ENCODE peak calls at places on chromosomes 2 and 18, in seven cellular contexts. One of them, this sample, is unnamed. For H3K4me1 and H3K27me3, the result is how much of the 10 kb centered on the place peaks cover.

GRCh38 chr2:218081695-218082094 is 12.6 kb downstream of the RUFY4 start:
- DNase-seq in uterus: no peak
- DNase-seq in endodermal cell: peak
- DNase-seq in cardiac muscle cell: no peak
- DNase-seq in fibroblast of lung: peak
- DNase-seq in MM.1S: no peak
- DNase-seq in psoas muscle: no peak
- DNase-seq in this sample: no peak

GRCh38 chr2:46804794-46805193 is 110.8 kb downstream of the MCFD2 start:
- DNase-seq in fibroblast of lung: peak
- DNase-seq in cardiac muscle cell: no peak
- DNase-seq in uterus: no peak
- DNase-seq in endodermal cell: no peak
- DNase-seq in MM.1S: no peak
- DNase-seq in psoas muscle: no peak
- DNase-seq in this sample: no peak

GRCh38 chr2:157363612-157364101 is 38.0 kb upstream of the ERMN start:
- DNase-seq in uterus: no peak
- DNase-seq in cardiac muscle cell: no peak
- DNase-seq in psoas muscle: no peak
- DNase-seq in MM.1S: peak
- DNase-seq in endodermal cell: no peak
- DNase-seq in fibroblast of lung: no peak
- DNase-seq in this sample: peak

GRCh38 chr2:85506768-85507181 is 32.2 kb upstream of the MAT2A start:
- DNase-seq in cardiac muscle cell: no peak
- DNase-seq in psoas muscle: no peak
- DNase-seq in MM.1S: no peak
- DNase-seq in fibroblast of lung: peak
- DNase-seq in endodermal cell: no peak
- DNase-seq in uterus: no peak
- DNase-seq in this sample: no peak

GRCh38 chr2:164719996-164720941 is 99.0 kb upstream of the GRB14 start:
- DNase-seq in MM.1S: no peak
- DNase-seq in cardiac muscle cell: no peak
- DNase-seq in fibroblast of lung: no peak
- DNase-seq in psoas muscle: no peak
- DNase-seq in endodermal cell: no peak
- DNase-seq in uterus: no peak
- DNase-seq in this sample: peak

GRCh38 chr2:127568128-127568527 is 32.6 kb downstream of the MYO7B start:
- DNase-seq in cardiac muscle cell: no peak
- DNase-seq in MM.1S: no peak
- DNase-seq in uterus: no peak
- DNase-seq in psoas muscle: no peak
- DNase-seq in fibroblast of lung: no peak
- DNase-seq in endodermal cell: peak
- DNase-seq in this sample: no peak

GRCh38 chr2:70768585-70769085 is 635 bp upstream of the ADD2 start:
- DNase-seq in cardiac muscle cell: no peak
- DNase-seq in MM.1S: no peak
- DNase-seq in uterus: no peak
- DNase-seq in psoas muscle: no peak
- DNase-seq in endodermal cell: peak
- DNase-seq in fibroblast of lung: no peak
- DNase-seq in this sample: no peak

GRCh38 chr18:21444465-21445023 is 156.0 kb downstream of the ESCO1 start:
- DNase-seq in uterus: no peak
- DNase-seq in MM.1S: peak
- DNase-seq in fibroblast of lung: peak
- DNase-seq in cardiac muscle cell: peak
- DNase-seq in psoas muscle: no peak
- DNase-seq in endodermal cell: peak
- DNase-seq in this sample: peak

GRCh38 chr2:235026137-235026536 is 74.3 kb downstream of the SH3BP4 start:
- DNase-seq in fibroblast of lung: peak
- DNase-seq in cardiac muscle cell: no peak
- DNase-seq in uterus: no peak
- DNase-seq in MM.1S: no peak
- DNase-seq in psoas muscle: no peak
- DNase-seq in endodermal cell: peak
- DNase-seq in this sample: peak

GRCh38 chr2:212330263-212330662 is 208.3 kb downstream of the ERBB4 start:
- DNase-seq in endodermal cell: peak
- DNase-seq in MM.1S: no peak
- DNase-seq in fibroblast of lung: no peak
- DNase-seq in psoas muscle: no peak
- DNase-seq in cardiac muscle cell: no peak
- DNase-seq in uterus: no peak
- DNase-seq in this sample: no peak

GRCh38 chr2:18413794-18414396 is 146.6 kb downstream of the RDH14 start:
- DNase-seq in uterus: peak
- DNase-seq in MM.1S: no peak
- DNase-seq in psoas muscle: no peak
- DNase-seq in cardiac muscle cell: no peak
- DNase-seq in endodermal cell: no peak
- DNase-seq in fibroblast of lung: peak
- DNase-seq in this sample: peak

GRCh38 chr2:2960817-2961216 is 416.8 kb downstream of the EIPR1 start:
- DNase-seq in uterus: no peak
- DNase-seq in cardiac muscle cell: no peak
- DNase-seq in endodermal cell: no peak
- DNase-seq in fibroblast of lung: no peak
- DNase-seq in MM.1S: no peak
- DNase-seq in psoas muscle: no peak
- DNase-seq in this sample: no peak

GRCh38 chr2:106366145-106366544 is 102.1 kb downstream of the RGPD3 start:
- DNase-seq in fibroblast of lung: no peak
- DNase-seq in psoas muscle: no peak
- DNase-seq in uterus: no peak
- DNase-seq in endodermal cell: no peak
- DNase-seq in MM.1S: no peak
- DNase-seq in cardiac muscle cell: peak
- DNase-seq in this sample: no peak

GRCh38 chr2:110816404-110817365 is 84.3 kb downstream of the ACOXL start:
- DNase-seq in psoas muscle: peak
- DNase-seq in endodermal cell: no peak
- DNase-seq in MM.1S: peak
- DNase-seq in uterus: no peak
- DNase-seq in cardiac muscle cell: no peak
- DNase-seq in fibroblast of lung: no peak
- DNase-seq in this sample: peak

GRCh38 chr2:200308001-200308400 is 1.5 kb downstream of the SPATS2L start:
- DNase-seq in uterus: no peak
- DNase-seq in cardiac muscle cell: no peak
- DNase-seq in psoas muscle: no peak
- DNase-seq in endodermal cell: no peak
- DNase-seq in fibroblast of lung: peak
- DNase-seq in MM.1S: peak
- DNase-seq in this sample: no peak

GRCh38 chr2:169330555-169330889 is 31.8 kb downstream of the LRP2 start:
- DNase-seq in cardiac muscle cell: no peak
- DNase-seq in fibroblast of lung: no peak
- DNase-seq in MM.1S: no peak
- DNase-seq in endodermal cell: no peak
- DNase-seq in uterus: no peak
- DNase-seq in psoas muscle: no peak
- DNase-seq in this sample: no peak

GRCh38 chr2:84302513-84303412 is 156.3 kb downstream of the SUCLG1 start:
- DNase-seq in psoas muscle: no peak
- DNase-seq in endodermal cell: peak
- DNase-seq in uterus: no peak
- DNase-seq in cardiac muscle cell: peak
- DNase-seq in MM.1S: peak
- DNase-seq in fibroblast of lung: peak
- DNase-seq in this sample: peak

GRCh38 chr2:188456114-188456909 is 164.6 kb downstream of the GULP1 start:
- DNase-seq in fibroblast of lung: no peak
- DNase-seq in MM.1S: no peak
- DNase-seq in endodermal cell: peak
- DNase-seq in cardiac muscle cell: no peak
- DNase-seq in uterus: no peak
- DNase-seq in psoas muscle: no peak
- DNase-seq in this sample: no peak

GRCh38 chr2:121626777-121627524 is 22.3 kb downstream of the CLASP1 start:
- DNase-seq in uterus: peak
- DNase-seq in fibroblast of lung: peak
- DNase-seq in endodermal cell: no peak
- DNase-seq in cardiac muscle cell: no peak
- DNase-seq in MM.1S: no peak
- DNase-seq in psoas muscle: peak
- DNase-seq in this sample: no peak

GRCh38 chr18:11163668-11164067 is 14.3 kb upstream of the PIEZO2 start:
- DNase-seq in MM.1S: no peak
- DNase-seq in fibroblast of lung: peak
- DNase-seq in endodermal cell: peak
- DNase-seq in psoas muscle: no peak
- DNase-seq in uterus: no peak
- DNase-seq in cardiac muscle cell: peak
- DNase-seq in this sample: no peak

GRCh38 chr2:47486858-47487497 is 84.0 kb downstream of the MSH2 start:
- DNase-seq in uterus: no peak
- DNase-seq in fibroblast of lung: no peak
- DNase-seq in endodermal cell: no peak
- DNase-seq in MM.1S: no peak
- DNase-seq in cardiac muscle cell: peak
- DNase-seq in psoas muscle: no peak
- DNase-seq in this sample: no peak

GRCh38 chr2:199660167-199660566 is 190.8 kb downstream of the FTCDNL1 start:
- DNase-seq in uterus: no peak
- DNase-seq in endodermal cell: no peak
- DNase-seq in fibroblast of lung: no peak
- DNase-seq in MM.1S: no peak
- DNase-seq in psoas muscle: no peak
- DNase-seq in cardiac muscle cell: no peak
- DNase-seq in this sample: no peak

GRCh38 chr18:50751490-50751889 is 68.3 kb downstream of the MRO start:
- DNase-seq in uterus: no peak
- DNase-seq in psoas muscle: no peak
- DNase-seq in fibroblast of lung: no peak
- DNase-seq in MM.1S: no peak
- DNase-seq in cardiac muscle cell: no peak
- DNase-seq in endodermal cell: peak
- DNase-seq in this sample: no peak

GRCh38 chr2:16614314-16614860 is 51.2 kb downstream of the CYRIA start:
- DNase-seq in uterus: no peak
- DNase-seq in MM.1S: no peak
- DNase-seq in cardiac muscle cell: no peak
- DNase-seq in endodermal cell: no peak
- DNase-seq in psoas muscle: no peak
- DNase-seq in fibroblast of lung: peak
- DNase-seq in this sample: no peak

GRCh38 chr2:135893374-135893794 is 17.1 kb upstream of the MCM6 start:
- DNase-seq in endodermal cell: no peak
- DNase-seq in fibroblast of lung: no peak
- DNase-seq in MM.1S: peak
- DNase-seq in psoas muscle: no peak
- DNase-seq in uterus: no peak
- DNase-seq in cardiac muscle cell: no peak
- DNase-seq in this sample: no peak
- TF ChIP-seq CTCF in endodermal cell: no peak
- TF ChIP-seq CTCF in fibroblast of lung: no peak
- TF ChIP-seq CTCF in MM.1S: peak
- TF ChIP-seq CTCF in psoas muscle: no peak
- TF ChIP-seq CTCF in uterus: no peak
- TF ChIP-seq CTCF in cardiac muscle cell: no peak
- TF ChIP-seq CTCF in this sample: no peak

GRCh38 chr2:152444448-152444847 is 109.5 kb downstream of the FMNL2 start:
- DNase-seq in MM.1S: no peak
- DNase-seq in psoas muscle: no peak
- DNase-seq in endodermal cell: no peak
- DNase-seq in cardiac muscle cell: no peak
- DNase-seq in fibroblast of lung: no peak
- DNase-seq in uterus: no peak
- DNase-seq in this sample: no peak
- H3K4me1 ChIP-seq in MM.1S: under half
- H3K4me1 ChIP-seq in psoas muscle: half or more
- H3K4me1 ChIP-seq in endodermal cell: under half
- H3K4me1 ChIP-seq in cardiac muscle cell: under half
- H3K4me1 ChIP-seq in fibroblast of lung: under half
- H3K4me1 ChIP-seq in uterus: under half
- H3K4me1 ChIP-seq in this sample: half or more

GRCh38 chr2:223613017-223613950 is 11.1 kb upstream of the SCG2 start:
- DNase-seq in psoas muscle: peak
- DNase-seq in endodermal cell: peak
- DNase-seq in uterus: peak
- DNase-seq in fibroblast of lung: peak
- DNase-seq in MM.1S: no peak
- DNase-seq in cardiac muscle cell: peak
- DNase-seq in this sample: peak

GRCh38 chr2:223612501-223612900 is 10.3 kb upstream of the SCG2 start:
- DNase-seq in uterus: no peak
- DNase-seq in psoas muscle: no peak
- DNase-seq in fibroblast of lung: no peak
- DNase-seq in endodermal cell: no peak
- DNase-seq in MM.1S: no peak
- DNase-seq in cardiac muscle cell: no peak
- DNase-seq in this sample: no peak

GRCh38 chr2:223611061-223611460 is 8.9 kb upstream of the SCG2 start:
- DNase-seq in psoas muscle: no peak
- DNase-seq in uterus: no peak
- DNase-seq in cardiac muscle cell: no peak
- DNase-seq in endodermal cell: no peak
- DNase-seq in MM.1S: no peak
- DNase-seq in fibroblast of lung: no peak
- DNase-seq in this sample: no peak

GRCh38 chr2:223618172-223619035 is 16.2 kb upstream of the SCG2 start:
- DNase-seq in fibroblast of lung: no peak
- DNase-seq in psoas muscle: no peak
- DNase-seq in endodermal cell: peak
- DNase-seq in cardiac muscle cell: peak
- DNase-seq in uterus: no peak
- DNase-seq in MM.1S: no peak
- DNase-seq in this sample: no peak

GRCh38 chr2:223614534-223614933 is 12.4 kb upstream of the SCG2 start:
- DNase-seq in endodermal cell: no peak
- DNase-seq in psoas muscle: no peak
- DNase-seq in uterus: no peak
- DNase-seq in fibroblast of lung: no peak
- DNase-seq in MM.1S: no peak
- DNase-seq in cardiac muscle cell: no peak
- DNase-seq in this sample: no peak
- H3K27me3 ChIP-seq in endodermal cell: half or more
- H3K27me3 ChIP-seq in psoas muscle: under half
- H3K27me3 ChIP-seq in uterus: under half
- H3K27me3 ChIP-seq in fibroblast of lung: under half
- H3K27me3 ChIP-seq in MM.1S: under half
- H3K27me3 ChIP-seq in cardiac muscle cell: half or more
- H3K27me3 ChIP-seq in this sample: under half

GRCh38 chr2:26355038-26355995 is 8.7 kb upstream of the ADGRF3 start:
- DNase-seq in MM.1S: no peak
- DNase-seq in fibroblast of lung: peak
- DNase-seq in endodermal cell: no peak
- DNase-seq in psoas muscle: no peak
- DNase-seq in uterus: no peak
- DNase-seq in cardiac muscle cell: no peak
- DNase-seq in this sample: peak
- TF ChIP-seq CTCF in MM.1S: no peak
- TF ChIP-seq CTCF in fibroblast of lung: no peak
- TF ChIP-seq CTCF in endodermal cell: no peak
- TF ChIP-seq CTCF in psoas muscle: no peak
- TF ChIP-seq CTCF in uterus: no peak
- TF ChIP-seq CTCF in cardiac muscle cell: no peak
- TF ChIP-seq CTCF in this sample: no peak